ENCODE peak calls at places on chromosomes 16 and 17, in eight cellular contexts. One of them, this sample, is unnamed.

GRCh38 chr17:65013613-65014391 is 42.7 kb downstream of the GNA13 start:
- DNase-seq in ovary: no peak
- DNase-seq in lung microvascular endothelial cell: peak; percentile 40
- DNase-seq in ascending aorta: no peak
- DNase-seq in mesendoderm: peak; percentile 18
- DNase-seq in NT2/D1: no peak
- DNase-seq in Calu3: no peak
- DNase-seq in body of pancreas: peak; percentile 38
- DNase-seq in this sample: peak; percentile 51

GRCh38 chr16:11684231-11685025 is 16.2 kb downstream of the SNN start:
- DNase-seq in ovary: no peak
- DNase-seq in mesendoderm: no peak
- DNase-seq in lung microvascular endothelial cell: no peak
- DNase-seq in body of pancreas: no peak
- DNase-seq in NT2/D1: no peak
- DNase-seq in ascending aorta: peak; percentile 44
- DNase-seq in Calu3: no peak
- DNase-seq in this sample: no peak

GRCh38 chr16:72612271-72612670 is 435.7 kb downstream of the ZFHX3 start:
- DNase-seq in NT2/D1: no peak
- DNase-seq in Calu3: no peak
- DNase-seq in lung microvascular endothelial cell: no peak
- DNase-seq in ovary: no peak
- DNase-seq in mesendoderm: no peak
- DNase-seq in body of pancreas: no peak
- DNase-seq in ascending aorta: no peak
- DNase-seq in this sample: no peak

GRCh38 chr16:65884018-65884417 is 482.5 kb upstream of the CDH5 start:
- DNase-seq in body of pancreas: no peak
- DNase-seq in mesendoderm: no peak
- DNase-seq in NT2/D1: no peak
- DNase-seq in Calu3: no peak
- DNase-seq in lung microvascular endothelial cell: no peak
- DNase-seq in ascending aorta: no peak
- DNase-seq in ovary: no peak
- DNase-seq in this sample: no peak

GRCh38 chr17:32110596-32110995 is 31.7 kb upstream of the RHOT1 start:
- DNase-seq in body of pancreas: no peak
- DNase-seq in ovary: no peak
- DNase-seq in mesendoderm: no peak
- DNase-seq in ascending aorta: no peak
- DNase-seq in Calu3: no peak
- DNase-seq in lung microvascular endothelial cell: no peak
- DNase-seq in NT2/D1: no peak
- DNase-seq in this sample: no peak

GRCh38 chr17:82947051-82947991 is 107.5 kb upstream of the ZNF750 start:
- DNase-seq in lung microvascular endothelial cell: no peak
- DNase-seq in NT2/D1: no peak
- DNase-seq in mesendoderm: no peak
- DNase-seq in ovary: peak; percentile 28
- DNase-seq in ascending aorta: no peak
- DNase-seq in Calu3: no peak
- DNase-seq in body of pancreas: no peak
- DNase-seq in this sample: no peak

GRCh38 chr17:77322534-77323412 is 182.0 kb downstream of the SEC14L1 start:
- DNase-seq in mesendoderm: peak; percentile 91
- DNase-seq in lung microvascular endothelial cell: peak; percentile 94
- DNase-seq in body of pancreas: peak; percentile 77
- DNase-seq in ovary: peak; percentile 89
- DNase-seq in NT2/D1: peak; percentile 44
- DNase-seq in Calu3: peak; percentile 90
- DNase-seq in ascending aorta: peak; percentile 97
- DNase-seq in this sample: peak; percentile 78

GRCh38 chr17:29726721-29727252 is 104.1 kb upstream of the CORO6 start:
- DNase-seq in mesendoderm: peak; percentile 59
- DNase-seq in lung microvascular endothelial cell: peak; percentile 95
- DNase-seq in Calu3: no peak
- DNase-seq in body of pancreas: no peak
- DNase-seq in NT2/D1: no peak
- DNase-seq in ovary: no peak
- DNase-seq in ascending aorta: no peak
- DNase-seq in this sample: no peak

GRCh38 chr17:6894206-6894528 is 62.6 kb upstream of the TEKT1 start:
- DNase-seq in mesendoderm: peak; percentile 75
- DNase-seq in lung microvascular endothelial cell: peak; percentile 46
- DNase-seq in ascending aorta: no peak
- DNase-seq in body of pancreas: no peak
- DNase-seq in NT2/D1: no peak
- DNase-seq in Calu3: peak; percentile 41
- DNase-seq in ovary: no peak
- DNase-seq in this sample: no peak

GRCh38 chr16:6335072-6335471 is 997.6 kb upstream of the RBFOX1 start:
- DNase-seq in mesendoderm: peak; percentile 73
- DNase-seq in lung microvascular endothelial cell: peak; percentile 3
- DNase-seq in body of pancreas: no peak
- DNase-seq in NT2/D1: peak; percentile 61
- DNase-seq in ascending aorta: no peak
- DNase-seq in Calu3: peak; percentile 18
- DNase-seq in ovary: no peak
- DNase-seq in this sample: no peak

GRCh38 chr17:16158721-16159120 is 56.6 kb downstream of the NCOR1 start:
- DNase-seq in Calu3: no peak
- DNase-seq in lung microvascular endothelial cell: no peak
- DNase-seq in ovary: no peak
- DNase-seq in body of pancreas: no peak
- DNase-seq in mesendoderm: no peak
- DNase-seq in ascending aorta: no peak
- DNase-seq in NT2/D1: no peak
- DNase-seq in this sample: no peak

GRCh38 chr16:57815987-57816745 is 13.9 kb upstream of the KIFC3 start:
- DNase-seq in Calu3: peak; percentile 93
- DNase-seq in lung microvascular endothelial cell: peak; percentile 91
- DNase-seq in ascending aorta: peak; percentile 97
- DNase-seq in body of pancreas: peak; percentile 94
- DNase-seq in NT2/D1: no peak
- DNase-seq in mesendoderm: peak; percentile 96
- DNase-seq in ovary: peak; percentile 64
- DNase-seq in this sample: peak; percentile 92

GRCh38 chr16:88768041-88768876 is 16.8 kb downstream of the PIEZO1 start:
- DNase-seq in ovary: peak; percentile 77
- DNase-seq in body of pancreas: peak; percentile 52
- DNase-seq in lung microvascular endothelial cell: peak; percentile 63
- DNase-seq in Calu3: no peak
- DNase-seq in NT2/D1: no peak
- DNase-seq in mesendoderm: no peak
- DNase-seq in ascending aorta: peak; percentile 77
- DNase-seq in this sample: no peak

GRCh38 chr16:2016407-2016922 is 3.1 kb upstream of the NPW start:
- DNase-seq in lung microvascular endothelial cell: no peak
- DNase-seq in ovary: peak; percentile 39
- DNase-seq in mesendoderm: peak; percentile 30
- DNase-seq in NT2/D1: no peak
- DNase-seq in body of pancreas: no peak
- DNase-seq in Calu3: peak; percentile 36
- DNase-seq in ascending aorta: no peak
- DNase-seq in this sample: no peak

GRCh38 chr17:20275653-20276052 is 191.7 kb downstream of the LGALS9B start:
- DNase-seq in lung microvascular endothelial cell: no peak
- DNase-seq in body of pancreas: no peak
- DNase-seq in ovary: no peak
- DNase-seq in ascending aorta: no peak
- DNase-seq in NT2/D1: no peak
- DNase-seq in Calu3: no peak
- DNase-seq in mesendoderm: no peak
- DNase-seq in this sample: no peak

GRCh38 chr16:50478773-50479149 is 69.4 kb upstream of the NKD1 start:
- DNase-seq in ascending aorta: no peak
- DNase-seq in ovary: no peak
- DNase-seq in Calu3: no peak
- DNase-seq in mesendoderm: no peak
- DNase-seq in NT2/D1: no peak
- DNase-seq in body of pancreas: peak; percentile 5
- DNase-seq in lung microvascular endothelial cell: no peak
- DNase-seq in this sample: no peak

GRCh38 chr17:67137026-67137370 is 92.6 kb downstream of the CACNG1 start:
- DNase-seq in lung microvascular endothelial cell: no peak
- DNase-seq in mesendoderm: no peak
- DNase-seq in body of pancreas: no peak
- DNase-seq in NT2/D1: no peak
- DNase-seq in Calu3: no peak
- DNase-seq in ovary: no peak
- DNase-seq in ascending aorta: no peak
- DNase-seq in this sample: no peak

GRCh38 chr16:57470683-57471082 is 8.2 kb downstream of the POLR2C start:
- DNase-seq in Calu3: peak; percentile 43
- DNase-seq in ovary: peak; percentile 87
- DNase-seq in body of pancreas: peak; percentile 77
- DNase-seq in ascending aorta: peak; percentile 75
- DNase-seq in lung microvascular endothelial cell: peak; percentile 57
- DNase-seq in mesendoderm: no peak
- DNase-seq in NT2/D1: no peak
- DNase-seq in this sample: peak; percentile 42

GRCh38 chr16:86789621-86790051 is 211.3 kb downstream of the FOXL1 start:
- DNase-seq in body of pancreas: no peak
- DNase-seq in ovary: no peak
- DNase-seq in mesendoderm: peak; percentile 48
- DNase-seq in ascending aorta: no peak
- DNase-seq in Calu3: no peak
- DNase-seq in lung microvascular endothelial cell: no peak
- DNase-seq in NT2/D1: no peak
- DNase-seq in this sample: no peak